ENCODE peak calls at places on chromosomes 16 and 17, in five cellular contexts. F is AG04450, Z is tibial nerve, D is left ventricle myocardium inferior, P is psoas muscle. J is an unnamed sample.

GRCh38 chr17:46003907-46004748 is 5.1 kb downstream of the STH start:
- DNase-seq in F (no peak), Z (no peak), D (peak), P (peak), J (no peak)

GRCh38 chr16:85327731-85328664 is 215.7 kb upstream of the CIBAR2 start:
- DNase-seq in F (no peak), Z (no peak), D (no peak), P (no peak), J (no peak)

GRCh38 chr16:72467157-72467759 is 295.3 kb upstream of the PMFBP1 start:
- DNase-seq in F (peak), Z (no peak), D (no peak), P (no peak), J (no peak)

GRCh38 chr17:15091825-15092224 is 173.3 kb downstream of the PMP22 start:
- DNase-seq in F (no peak), Z (no peak), D (no peak), P (no peak), J (no peak)

GRCh38 chr17:9615486-9615885 is 29.8 kb upstream of the USP43 start:
- DNase-seq in F (no peak), Z (no peak), D (no peak), P (no peak), J (no peak)

GRCh38 chr17:70144260-70144846 is 25.0 kb upstream of the KCNJ2 start:
- DNase-seq in F (no peak), Z (no peak), D (no peak), P (no peak), J (no peak)

GRCh38 chr17:27559996-27560481 is 70.9 kb upstream of the LGALS9 start:
- DNase-seq in F (peak), Z (peak), D (peak), P (peak), J (peak)

GRCh38 chr16:3643095-3643730 is 11.3 kb upstream of the DNASE1 start:
- DNase-seq in F (no peak), Z (no peak), D (no peak), P (no peak), J (peak)

GRCh38 chr17:1073241-1073962 is 76.5 kb downstream of the TIMM22 start:
- DNase-seq in F (no peak), Z (no peak), D (no peak), P (peak), J (peak)

GRCh38 chr17:60442271-60443201 is 20.2 kb downstream of the CHCT1 start:
- DNase-seq in F (no peak), Z (no peak), D (no peak), P (no peak), J (no peak)

GRCh38 chr16:72536673-72537435 is 364.9 kb upstream of the PMFBP1 start:
- DNase-seq in F (no peak), Z (no peak), D (no peak), P (no peak), J (no peak)

GRCh38 chr17:7011942-7012254 is 526 bp upstream of the RNASEK start:
- DNase-seq in F (no peak), Z (no peak), D (no peak), P (no peak), J (no peak)

GRCh38 chr17:45857977-45858708 is 13.5 kb downstream of the SPPL2C start:
- DNase-seq in F (no peak), Z (no peak), D (no peak), P (no peak), J (no peak)

GRCh38 chr16:78832100-78832499 is 732.6 kb downstream of the WWOX start:
- DNase-seq in F (no peak), Z (no peak), D (no peak), P (no peak), J (no peak)

GRCh38 chr17:27479838-27480237 is 23.6 kb downstream of the KSR1 start:
- DNase-seq in F (no peak), Z (no peak), D (no peak), P (no peak), J (no peak)

GRCh38 chr16:7233963-7234362 is 98.7 kb upstream of the RBFOX1 start:
- DNase-seq in F (no peak), Z (no peak), D (no peak), P (no peak), J (no peak)

GRCh38 chr17:38715216-38715943 is 10.3 kb downstream of the MLLT6 start:
- DNase-seq in F (no peak), Z (no peak), D (no peak), P (no peak), J (no peak)

GRCh38 chr16:27598921-27599565 is 49.1 kb downstream of the KATNIP start:
- DNase-seq in F (no peak), Z (no peak), D (no peak), P (no peak), J (no peak)

GRCh38 chr17:6231886-6232767 is 161.9 kb downstream of the WSCD1 start:
- DNase-seq in F (no peak), Z (no peak), D (no peak), P (no peak), J (no peak)

GRCh38 chr17:82219753-82220709 is 7.4 kb upstream of the CCDC57 start:
- DNase-seq in F (no peak), Z (no peak), D (no peak), P (no peak), J (peak)

GRCh38 chr17:28042721-28043291 is 329 bp downstream of the NLK start:
- DNase-seq in F (no peak), Z (no peak), D (no peak), P (no peak), J (no peak)

GRCh38 chr16:54512461-54512860 is 225.9 kb upstream of the IRX3 start:
- DNase-seq in F (no peak), Z (no peak), D (no peak), P (no peak), J (no peak)

GRCh38 chr17:6488008-6488539 is 43.8 kb downstream of the PIMREG start:
- DNase-seq in F (no peak), Z (no peak), D (no peak), P (no peak), J (peak)

GRCh38 chr16:88473666-88474534 is 20.8 kb downstream of the ZFPM1 start:
- DNase-seq in F (peak), Z (no peak), D (peak), P (peak), J (peak)

GRCh38 chr16:51103590-51103989 is 47.5 kb downstream of the SALL1 start:
- DNase-seq in F (no peak), Z (no peak), D (no peak), P (no peak), J (no peak)

GRCh38 chr16:14070877-14071575 is at the start of gene MRTFB:
- DNase-seq in F (no peak), Z (peak), D (peak), P (peak), J (peak)

GRCh38 chr17:68868708-68869107 is 86.5 kb downstream of the ABCA8 start:
- DNase-seq in F (no peak), Z (no peak), D (no peak), P (no peak), J (no peak)

GRCh38 chr16:20049831-20050230 is 23.9 kb downstream of the GPR139 start:
- DNase-seq in F (no peak), Z (no peak), D (no peak), P (no peak), J (no peak)

GRCh38 chr17:4998027-4998665 is 396 bp downstream of the KIF1C start:
- DNase-seq in F (no peak), Z (no peak), D (peak), P (peak), J (peak)

GRCh38 chr17:5000237-5000639 is 2.5 kb downstream of the KIF1C start:
- DNase-seq in F (no peak), Z (peak), D (peak), P (peak), J (peak)

GRCh38 chr17:4998666-4999428 is 1.1 kb downstream of the KIF1C start:
- DNase-seq in F (no peak), Z (no peak), D (no peak), P (no peak), J (no peak)

GRCh38 chr17:4997302-4998026 is at the start of the genes INCA1 and KIF1C:
- DNase-seq in F (peak), Z (peak), D (peak), P (peak), J (peak)

DNA sequence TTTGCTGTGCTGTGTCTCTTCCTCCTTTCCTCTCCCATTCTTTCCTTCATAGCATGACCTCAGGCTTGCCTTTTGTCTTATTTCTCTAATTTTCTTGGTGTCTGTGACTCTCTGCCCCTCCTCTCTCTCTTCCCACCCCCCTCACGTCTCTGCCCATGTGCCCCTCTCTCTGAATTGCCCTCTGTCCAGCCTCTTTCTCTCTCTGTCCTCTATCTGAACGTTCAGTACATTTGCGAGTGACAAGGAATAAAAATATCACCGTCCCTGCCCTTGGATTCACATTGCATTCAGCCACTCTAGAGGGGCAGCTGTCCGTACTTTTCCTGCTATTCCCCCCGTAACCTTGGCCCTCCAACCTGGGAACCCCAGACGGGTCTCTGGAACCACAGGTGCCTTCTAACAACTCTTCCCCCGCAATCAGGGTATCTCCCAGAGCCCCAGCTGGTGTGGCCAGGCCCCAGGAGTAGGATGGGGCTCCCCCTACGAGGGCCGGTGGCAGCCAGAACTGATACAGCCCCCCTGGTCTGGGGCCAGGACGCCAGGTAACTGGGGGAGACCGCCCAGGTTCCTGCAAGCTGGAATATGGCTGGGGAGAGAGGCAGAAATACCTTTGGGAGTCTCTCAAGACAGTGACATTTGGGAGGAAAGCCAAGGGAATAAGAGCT is 1.8 kb downstream of the KIF1C start:
- DNase-seq in F (no peak), Z (no peak), D (no peak), P (no peak), J (no peak)
- H3K4me3 ChIP-seq in F (peak), Z (no peak), D (peak), P (peak), J (peak)

GRCh38 chr17:65137076-65137935 is at the start of gene RGS9:
- DNase-seq in F (no peak), Z (peak), D (peak), P (peak), J (peak)
- H3K27ac ChIP-seq in F (no peak), Z (peak), D (no peak), P (no peak), J (no peak)

DNA sequence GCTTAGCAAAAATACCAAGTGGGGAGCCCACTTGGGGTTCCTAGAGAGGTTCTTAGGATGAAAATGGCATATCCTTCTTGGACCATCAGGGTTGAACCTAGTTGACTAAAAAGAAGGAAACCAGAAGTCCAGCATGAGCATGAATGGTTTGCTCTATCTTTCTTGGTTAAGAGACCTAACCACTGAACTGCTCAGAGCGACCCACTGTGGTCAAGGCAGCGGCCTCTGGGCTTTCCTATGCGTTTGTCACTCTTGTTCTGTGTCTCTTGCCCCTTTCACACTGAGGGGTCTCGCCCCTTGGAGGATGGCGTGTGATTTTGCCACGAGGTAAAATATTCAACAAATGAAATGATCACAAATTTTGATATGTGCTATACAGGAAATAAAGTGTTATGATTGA is 526 bp upstream of the BORCS6 start:
- DNase-seq in F (no peak), Z (no peak), D (no peak), P (no peak), J (no peak)
- H3K4me3 ChIP-seq in F (peak), Z (no peak), D (peak), P (peak), J (no peak)

GRCh38 chr16:56748191-56748590 is 18.3 kb downstream of the NUP93 start:
- DNase-seq in F (no peak), Z (no peak), D (no peak), P (no peak), J (no peak)
- H3K27ac ChIP-seq in F (no peak), Z (peak), D (peak), P (no peak), J (peak)

J was measured in aorta.